ENCODE peak calls at places on chromosomes 6 and 20, in six cellular contexts. Y is adrenal gland, W is GM13977, S is fibroblast of mammary gland, L is natural killer cell, X is A673. D is an unnamed sample.
A peak's percentile ranks its signal among the peaks of the same experiment; 100 is the strongest.

GRCh38 chr6:127198549-127198948 is 68.1 kb upstream of the RNF146 start:
- DNase-seq in Y (no peak), S (peak; percentile 88), W (no peak), L (no peak), X (no peak), D (no peak)

GRCh38 chr6:39416026-39416425 is 93.5 kb upstream of the KCNK16 start:
- DNase-seq in L (no peak), S (no peak), Y (no peak), X (no peak), W (no peak), D (no peak)

GRCh38 chr20:3000852-3001523 is 42.4 kb upstream of the GNRH2 start:
- DNase-seq in X (peak; percentile 76), L (no peak), S (peak; percentile 80), W (peak; percentile 69), Y (no peak), D (no peak)

GRCh38 chr6:83467620-83468036 is 36.8 kb upstream of the ME1 start:
- DNase-seq in S (no peak), L (no peak), Y (peak; percentile 52), W (no peak), X (no peak), D (no peak)

GRCh38 chr20:59145926-59146800 is 17.5 kb upstream of the ZNF831 start:
- DNase-seq in W (no peak), L (no peak), X (no peak), Y (no peak), S (no peak), D (peak; percentile 36)

GRCh38 chr6:15622045-15622750 is 40.6 kb downstream of the DTNBP1 start:
- DNase-seq in S (peak; percentile 35), X (peak; percentile 57), W (no peak), Y (no peak), L (no peak), D (no peak)

GRCh38 chr6:44349904-44350649 is 7.6 kb downstream of the SPATS1 start:
- DNase-seq in Y (no peak), L (no peak), X (no peak), S (no peak), W (no peak), D (no peak)

GRCh38 chr20:35807877-35808276 is 36.1 kb downstream of the PHF20 start:
- DNase-seq in L (no peak), X (no peak), S (no peak), W (no peak), Y (no peak), D (no peak)

GRCh38 chr6:13614126-13614925 is 809 bp upstream of the NOL7 start:
- DNase-seq in Y (no peak), W (peak; percentile 51), L (no peak), S (peak; percentile 37), X (peak; percentile 55), D (no peak)

GRCh38 chr20:2984956-2985661 is 58.3 kb upstream of the GNRH2 start:
- DNase-seq in S (peak; percentile 88), L (no peak), X (peak; percentile 12), W (no peak), Y (no peak), D (no peak)

GRCh38 chr6:114051031-114051430 is 80.1 kb upstream of the HDAC2 start:
- DNase-seq in W (no peak), Y (no peak), X (no peak), L (no peak), S (no peak), D (no peak)

GRCh38 chr20:14401479-14402138 is 64.2 kb upstream of the FLRT3 start:
- DNase-seq in Y (no peak), X (peak; percentile 68), S (no peak), W (no peak), L (no peak), D (no peak)

GRCh38 chr6:5672581-5673011 is 334.1 kb downstream of the NRN1 start:
- DNase-seq in X (peak; percentile 36), L (no peak), W (no peak), S (peak; percentile 93), Y (peak; percentile 67), D (no peak)

GRCh38 chr6:72554203-72554564 is 67.7 kb upstream of the KCNQ5 start:
- DNase-seq in X (no peak), S (peak; percentile 31), L (no peak), W (no peak), Y (no peak), D (no peak)

GRCh38 chr6:47520282-47520681 is 42.7 kb downstream of the CD2AP start:
- DNase-seq in L (no peak), X (no peak), Y (no peak), S (no peak), W (no peak), D (no peak)

GRCh38 chr6:16854986-16855385 is 93.7 kb upstream of the ATXN1 start:
- DNase-seq in L (no peak), X (no peak), W (peak; percentile 37), Y (no peak), S (no peak), D (peak; percentile 24)

GRCh38 chr20:48295966-48296421 is 510.7 kb upstream of the SULF2 start:
- DNase-seq in W (no peak), S (peak; percentile 59), Y (no peak), L (no peak), X (no peak), D (no peak)

GRCh38 chr20:55004044-55004443 is 528.7 kb downstream of the DOK5 start:
- DNase-seq in W (no peak), L (no peak), S (no peak), Y (no peak), X (no peak), D (no peak)

GRCh38 chr6:87139236-87139635 is 16.1 kb upstream of the ZNF292 start:
- DNase-seq in L (no peak), S (peak; percentile 68), Y (peak; percentile 51), W (peak; percentile 53), X (peak; percentile 71), D (peak; percentile 63)

GRCh38 chr6:1622851-1623768 is 13.4 kb downstream of the FOXC1 start:
- DNase-seq in L (no peak), X (no peak), W (peak; percentile 38), S (no peak), Y (no peak), D (no peak)

GRCh38 chr20:58139849-58140786 is 88.3 kb downstream of the ANKRD60 start:
- DNase-seq in S (no peak), L (no peak), X (no peak), W (no peak), Y (no peak), D (no peak)

GRCh38 chr20:24961384-24962181 is 12.5 kb downstream of the CST7 start:
- DNase-seq in Y (peak; percentile 13), W (no peak), L (no peak), X (no peak), S (no peak), D (no peak)

GRCh38 chr6:50380409-50381105 is 330.8 kb upstream of the DEFB112 start:
- DNase-seq in L (no peak), S (no peak), Y (no peak), X (peak; percentile 4), W (no peak), D (no peak)

DNA sequence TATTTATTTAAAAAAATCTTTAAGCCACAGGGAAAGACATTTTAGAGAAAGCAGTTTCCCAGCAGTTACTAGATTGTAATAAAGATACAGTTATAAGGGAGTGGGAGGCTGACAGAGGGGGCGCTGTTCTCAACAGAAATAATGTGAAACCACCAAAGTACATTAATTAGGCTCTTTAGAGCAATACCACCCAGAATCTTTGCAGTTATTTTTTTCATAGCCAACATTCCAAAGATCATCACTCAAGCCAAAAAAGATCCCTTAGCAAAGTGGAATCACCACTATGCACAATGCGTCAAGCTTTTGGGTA is 331.3 kb upstream of the DEFB112 start:
- DNase-seq in L (no peak), Y (no peak), S (no peak), X (peak; percentile 11), W (no peak), D (no peak)
- TF ChIP-seq CTCF in L (no peak), Y (no peak), S (no peak), X (peak; percentile 63), W (no peak), D (no peak)

GRCh38 chr6:37059344-37060194 is 54.1 kb downstream of the FGD2 start:
- DNase-seq in X (peak; percentile 91), Y (peak; percentile 85), L (no peak), S (peak; percentile 98), W (no peak), D (no peak)
- TF ChIP-seq CTCF in X (peak; percentile 51), Y (peak; percentile 59), L (no peak), S (peak; percentile 91), W (peak; percentile 17), D (no peak)

GRCh38 chr20:38339993-38340392 is 6.3 kb upstream of the LBP start:
- DNase-seq in L (no peak), W (no peak), Y (no peak), X (no peak), S (no peak), D (no peak)

GRCh38 chr20:38340693-38341092 is 5.6 kb upstream of the LBP start:
- DNase-seq in W (no peak), X (no peak), S (no peak), L (no peak), Y (no peak), D (no peak)

GRCh38 chr20:38338849-38339520 is 7.3 kb upstream of the LBP start:
- DNase-seq in W (no peak), S (peak; percentile 29), Y (no peak), X (no peak), L (no peak), D (no peak)

GRCh38 chr20:38334016-38334415 is 12.3 kb upstream of the LBP start:
- DNase-seq in X (no peak), W (no peak), S (no peak), L (no peak), Y (no peak), D (no peak)

DNA sequence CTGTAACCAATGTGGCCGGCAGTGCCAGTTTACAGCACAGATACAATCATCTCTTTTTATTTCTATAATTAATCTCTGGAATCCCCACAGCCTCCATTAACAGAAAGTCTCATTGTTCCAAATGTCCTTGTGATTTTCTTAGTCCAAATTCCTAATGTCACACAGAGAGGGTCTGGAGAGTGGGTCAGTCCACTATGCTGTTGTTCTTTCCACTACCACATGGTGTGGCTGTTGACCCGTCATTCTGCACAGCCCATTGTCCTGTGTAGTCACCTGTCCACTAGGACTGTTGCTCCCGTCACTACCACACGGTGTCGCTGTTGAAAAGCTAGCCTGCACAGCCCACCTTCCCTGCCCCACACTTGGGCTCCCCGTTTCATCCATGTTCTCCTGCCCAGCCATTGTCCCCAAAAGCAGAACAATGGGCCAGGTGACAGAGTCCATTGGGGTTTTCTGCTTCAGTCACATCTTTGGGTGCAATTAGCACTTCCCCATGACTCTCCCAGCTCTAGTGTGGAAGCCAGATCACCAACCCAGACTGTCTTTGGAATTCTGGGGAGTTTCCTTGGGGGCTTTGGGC is 8.6 kb upstream of the LBP start:
- DNase-seq in L (no peak), W (no peak), X (peak; percentile 21), Y (no peak), S (peak; percentile 50), D (no peak)
- TF ChIP-seq CTCF in L (no peak), W (peak; percentile 42), X (peak; percentile 49), Y (no peak), S (peak; percentile 72), D (peak; percentile 9)

GRCh38 chr20:22861990-22862389 is 173.1 kb upstream of the SSTR4 start:
- DNase-seq in X (no peak), L (no peak), S (no peak), Y (peak; percentile 41), W (no peak), D (no peak)

GRCh38 chr20:22863881-22864280 is 171.2 kb upstream of the SSTR4 start:
- DNase-seq in Y (no peak), L (no peak), W (no peak), S (no peak), X (no peak), D (no peak)

GRCh38 chr20:22861231-22861980 is 173.7 kb upstream of the SSTR4 start:
- DNase-seq in S (peak; percentile 22), W (no peak), L (no peak), X (no peak), Y (no peak), D (no peak)

GRCh38 chr20:22866757-22867425 is 168.2 kb upstream of the SSTR4 start:
- DNase-seq in W (no peak), Y (no peak), S (peak; percentile 34), X (no peak), L (no peak), D (no peak)

GRCh38 chr20:22862645-22863230 is 172.4 kb upstream of the SSTR4 start:
- DNase-seq in S (no peak), X (no peak), L (no peak), W (no peak), Y (no peak), D (no peak)
- TF ChIP-seq CTCF in S (no peak), X (no peak), L (no peak), W (no peak), Y (no peak), D (no peak)

D was measured in GM20000.